ENCODE peak calls at places on chromosomes 13 and 19, in eight cellular contexts. Q, I, X, R, L, V, Y and E are unnamed samples.

GRCh38 chr13:65217459-65217858 is 2012.7 kb downstream of the PCDH9 start:
- DNase-seq in X (no peak), V (no peak), R (no peak), Y (no peak), I (no peak), L (no peak), Q (no peak), E (no peak)

GRCh38 chr19:29376855-29377354 is 148.9 kb upstream of the VSTM2B start:
- DNase-seq in V (no peak), Q (no peak), R (no peak), Y (no peak), I (no peak), L (no peak), X (no peak), E (no peak)

GRCh38 chr19:19538077-19538764 is at the start of gene CILP2:
- DNase-seq in Y (no peak), Q (peak), R (no peak), I (no peak), V (no peak), X (no peak), L (peak), E (peak)

GRCh38 chr13:71240906-71241305 is 626.1 kb downstream of the DACH1 start:
- DNase-seq in X (no peak), L (no peak), V (no peak), Y (peak), I (no peak), R (no peak), Q (no peak), E (no peak)

GRCh38 chr13:48733739-48734329 is 80.1 kb downstream of the CYSLTR2 start:
- DNase-seq in V (no peak), R (no peak), X (no peak), Q (no peak), Y (no peak), L (no peak), I (no peak), E (no peak)

GRCh38 chr19:51808333-51808986 is 13.5 kb downstream of the FPR3 start:
- DNase-seq in L (no peak), V (no peak), I (no peak), R (no peak), Y (peak), Q (no peak), X (no peak), E (no peak)

GRCh38 chr13:36028359-36028758 is 102.8 kb downstream of the DCLK1 start:
- DNase-seq in V (no peak), X (no peak), L (no peak), R (no peak), Y (no peak), I (no peak), Q (no peak), E (no peak)

GRCh38 chr19:16398530-16399241 is 73.1 kb downstream of the EPS15L1 start:
- DNase-seq in Y (peak), R (no peak), Q (no peak), X (no peak), I (no peak), V (no peak), L (no peak), E (no peak)